ENCODE peak calls at places on chromosomes 11 and 22, in eight cellular contexts. One of them, this sample, is unnamed.

GRCh38 chr11:66006891-66007176 is 4.5 kb downstream of the BANF1 start:
- DNase-seq in HCT116: no peak
- DNase-seq in kidney: no peak
- DNase-seq in cardiac muscle cell: no peak
- DNase-seq in tibial nerve: no peak
- DNase-seq in spleen: no peak
- DNase-seq in fibroblast of pulmonary artery: no peak
- DNase-seq in WTC11: no peak
- DNase-seq in this sample: no peak

GRCh38 chr22:18968011-18968749 is 32.1 kb upstream of the PRODH start:
- DNase-seq in HCT116: no peak
- DNase-seq in kidney: peak
- DNase-seq in cardiac muscle cell: peak
- DNase-seq in tibial nerve: no peak
- DNase-seq in spleen: no peak
- DNase-seq in fibroblast of pulmonary artery: peak
- DNase-seq in WTC11: peak
- DNase-seq in this sample: peak

GRCh38 chr11:130315354-130315970 is 745 bp upstream of the ZBTB44 start:
- DNase-seq in HCT116: no peak
- DNase-seq in kidney: peak
- DNase-seq in cardiac muscle cell: peak
- DNase-seq in tibial nerve: no peak
- DNase-seq in spleen: peak
- DNase-seq in fibroblast of pulmonary artery: no peak
- DNase-seq in WTC11: peak
- DNase-seq in this sample: no peak

GRCh38 chr22:19431641-19432091 is at the start of gene HIRA:
- DNase-seq in HCT116: peak
- DNase-seq in kidney: peak
- DNase-seq in cardiac muscle cell: peak
- DNase-seq in tibial nerve: peak
- DNase-seq in spleen: peak
- DNase-seq in fibroblast of pulmonary artery: peak
- DNase-seq in WTC11: peak
- DNase-seq in this sample: peak

GRCh38 chr22:49247194-49247924 is 580.3 kb downstream of the BRD1 start:
- DNase-seq in HCT116: no peak
- DNase-seq in kidney: no peak
- DNase-seq in cardiac muscle cell: no peak
- DNase-seq in tibial nerve: no peak
- DNase-seq in spleen: no peak
- DNase-seq in fibroblast of pulmonary artery: no peak
- DNase-seq in WTC11: no peak
- DNase-seq in this sample: no peak

GRCh38 chr11:78194490-78194889 is 5.8 kb downstream of the USP35 start:
- DNase-seq in HCT116: no peak
- DNase-seq in kidney: no peak
- DNase-seq in cardiac muscle cell: no peak
- DNase-seq in tibial nerve: no peak
- DNase-seq in spleen: no peak
- DNase-seq in fibroblast of pulmonary artery: no peak
- DNase-seq in WTC11: no peak
- DNase-seq in this sample: no peak

GRCh38 chr11:67648140-67648795 is 2.3 kb downstream of the ACY3 start:
- DNase-seq in HCT116: peak
- DNase-seq in kidney: no peak
- DNase-seq in cardiac muscle cell: no peak
- DNase-seq in tibial nerve: no peak
- DNase-seq in spleen: peak
- DNase-seq in fibroblast of pulmonary artery: no peak
- DNase-seq in WTC11: peak
- DNase-seq in this sample: no peak

GRCh38 chr11:4095509-4096230 is 1.1 kb downstream of the RRM1 start:
- DNase-seq in HCT116: no peak
- DNase-seq in kidney: no peak
- DNase-seq in cardiac muscle cell: peak
- DNase-seq in tibial nerve: no peak
- DNase-seq in spleen: no peak
- DNase-seq in fibroblast of pulmonary artery: peak
- DNase-seq in WTC11: no peak
- DNase-seq in this sample: no peak

GRCh38 chr11:46916669-46917108 is 1.7 kb downstream of the LRP4 start:
- DNase-seq in HCT116: no peak
- DNase-seq in kidney: peak
- DNase-seq in cardiac muscle cell: peak
- DNase-seq in tibial nerve: no peak
- DNase-seq in spleen: no peak
- DNase-seq in fibroblast of pulmonary artery: peak
- DNase-seq in WTC11: peak
- DNase-seq in this sample: peak

GRCh38 chr11:36048496-36049247 is 104.8 kb downstream of the LDLRAD3 start:
- DNase-seq in HCT116: no peak
- DNase-seq in kidney: no peak
- DNase-seq in cardiac muscle cell: peak
- DNase-seq in tibial nerve: no peak
- DNase-seq in spleen: no peak
- DNase-seq in fibroblast of pulmonary artery: no peak
- DNase-seq in WTC11: no peak
- DNase-seq in this sample: no peak

GRCh38 chr11:35267504-35267903 is 128.5 kb downstream of the CD44 start:
- DNase-seq in HCT116: no peak
- DNase-seq in kidney: no peak
- DNase-seq in cardiac muscle cell: peak
- DNase-seq in tibial nerve: no peak
- DNase-seq in spleen: no peak
- DNase-seq in fibroblast of pulmonary artery: peak
- DNase-seq in WTC11: no peak
- DNase-seq in this sample: no peak

GRCh38 chr11:103547009-103547408 is 437.8 kb downstream of the DYNC2H1 start:
- DNase-seq in HCT116: no peak
- DNase-seq in kidney: no peak
- DNase-seq in cardiac muscle cell: no peak
- DNase-seq in tibial nerve: no peak
- DNase-seq in spleen: no peak
- DNase-seq in fibroblast of pulmonary artery: no peak
- DNase-seq in WTC11: no peak
- DNase-seq in this sample: no peak

GRCh38 chr11:3230636-3231549 is 1.3 kb downstream of the MRGPRE start:
- DNase-seq in HCT116: no peak
- DNase-seq in kidney: no peak
- DNase-seq in cardiac muscle cell: no peak
- DNase-seq in tibial nerve: no peak
- DNase-seq in spleen: no peak
- DNase-seq in fibroblast of pulmonary artery: no peak
- DNase-seq in WTC11: no peak
- DNase-seq in this sample: no peak

GRCh38 chr11:58039589-58039988 is 8.8 kb downstream of the OR6Q1 start:
- DNase-seq in HCT116: no peak
- DNase-seq in kidney: no peak
- DNase-seq in cardiac muscle cell: no peak
- DNase-seq in tibial nerve: no peak
- DNase-seq in spleen: no peak
- DNase-seq in fibroblast of pulmonary artery: no peak
- DNase-seq in WTC11: no peak
- DNase-seq in this sample: no peak

GRCh38 chr22:31344369-31345330 is 1.5 kb downstream of the PATZ1 start:
- DNase-seq in HCT116: no peak
- DNase-seq in kidney: peak
- DNase-seq in cardiac muscle cell: peak
- DNase-seq in tibial nerve: peak
- DNase-seq in spleen: peak
- DNase-seq in fibroblast of pulmonary artery: peak
- DNase-seq in WTC11: peak
- DNase-seq in this sample: no peak

GRCh38 chr11:17668166-17668565 is 51.2 kb upstream of the MYOD1 start:
- DNase-seq in HCT116: no peak
- DNase-seq in kidney: no peak
- DNase-seq in cardiac muscle cell: no peak
- DNase-seq in tibial nerve: no peak
- DNase-seq in spleen: no peak
- DNase-seq in fibroblast of pulmonary artery: no peak
- DNase-seq in WTC11: no peak
- DNase-seq in this sample: no peak

GRCh38 chr11:111605681-111606080 is 3.4 kb downstream of the SIK2 start:
- DNase-seq in HCT116: no peak
- DNase-seq in kidney: no peak
- DNase-seq in cardiac muscle cell: no peak
- DNase-seq in tibial nerve: no peak
- DNase-seq in spleen: no peak
- DNase-seq in fibroblast of pulmonary artery: no peak
- DNase-seq in WTC11: no peak
- DNase-seq in this sample: no peak

DNA sequence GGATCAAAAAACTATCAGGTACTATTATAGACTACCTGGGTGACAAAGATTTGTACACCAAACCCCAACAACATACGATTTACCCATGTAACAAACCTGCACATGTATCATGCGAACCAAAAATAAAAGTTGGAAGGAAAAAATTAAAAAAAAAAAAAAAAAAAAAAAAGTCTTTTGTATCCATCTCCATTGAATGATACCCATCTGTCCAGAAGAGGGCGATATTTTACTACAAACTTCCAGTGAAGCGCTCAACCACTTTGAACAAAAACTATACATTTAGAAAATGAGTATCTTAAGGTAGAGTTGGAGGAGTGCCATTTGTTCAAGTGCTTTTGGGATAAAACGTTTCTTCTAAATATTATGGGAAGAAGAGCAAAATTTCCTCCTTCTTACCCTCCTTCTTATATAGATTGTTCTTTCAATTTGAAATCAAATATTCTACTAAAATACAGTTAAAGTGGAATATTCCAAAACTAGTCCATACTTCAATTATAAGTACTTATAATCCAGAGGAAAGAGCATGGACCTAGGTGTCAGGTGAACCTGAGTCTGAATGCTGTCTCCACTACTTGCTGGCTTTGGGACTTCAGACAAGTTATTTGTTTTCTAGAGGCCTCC is 23.3 kb downstream of the ARL14EP start:
- DNase-seq in HCT116: peak
- DNase-seq in kidney: no peak
- DNase-seq in cardiac muscle cell: peak
- DNase-seq in tibial nerve: no peak
- DNase-seq in spleen: no peak
- DNase-seq in fibroblast of pulmonary artery: peak
- DNase-seq in WTC11: no peak
- DNase-seq in this sample: no peak
- TF ChIP-seq CTCF in HCT116: peak
- TF ChIP-seq CTCF in kidney: peak
- TF ChIP-seq CTCF in cardiac muscle cell: peak
- TF ChIP-seq CTCF in tibial nerve: peak
- TF ChIP-seq CTCF in spleen: peak
- TF ChIP-seq CTCF in fibroblast of pulmonary artery: peak
- TF ChIP-seq CTCF in WTC11: peak
- TF ChIP-seq CTCF in this sample: peak

DNA sequence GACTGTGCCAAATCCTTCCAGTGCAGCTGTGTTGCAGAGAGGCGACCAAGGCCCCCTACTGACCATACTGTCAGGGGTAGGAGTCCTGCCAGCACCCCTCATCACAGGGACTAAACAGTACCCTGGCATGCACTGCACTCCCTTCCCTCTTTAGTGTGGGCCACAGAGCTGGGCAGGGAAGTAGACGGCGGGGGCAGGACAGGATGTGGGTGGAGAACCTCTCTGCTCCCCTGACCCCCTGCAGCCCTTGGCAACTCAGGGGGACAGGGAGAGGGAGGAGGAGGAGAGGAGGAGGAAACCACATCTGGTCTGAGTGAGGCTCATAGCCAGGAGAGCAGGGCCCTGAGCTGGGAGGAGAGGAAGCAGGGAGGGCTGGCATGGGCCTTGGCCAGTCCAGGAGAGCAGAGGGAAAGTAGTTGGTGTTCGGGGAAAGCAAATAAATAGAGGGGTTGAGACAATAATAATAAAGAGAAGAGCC is 61.7 kb downstream of the RPUSD4 start:
- DNase-seq in HCT116: no peak
- DNase-seq in kidney: no peak
- DNase-seq in cardiac muscle cell: peak
- DNase-seq in tibial nerve: no peak
- DNase-seq in spleen: peak
- DNase-seq in fibroblast of pulmonary artery: no peak
- DNase-seq in WTC11: no peak
- DNase-seq in this sample: no peak
- TF ChIP-seq CTCF in HCT116: no peak
- TF ChIP-seq CTCF in kidney: no peak
- TF ChIP-seq CTCF in cardiac muscle cell: peak
- TF ChIP-seq CTCF in tibial nerve: no peak
- TF ChIP-seq CTCF in spleen: no peak
- TF ChIP-seq CTCF in fibroblast of pulmonary artery: no peak
- TF ChIP-seq CTCF in WTC11: no peak
- TF ChIP-seq CTCF in this sample: no peak

GRCh38 chr11:12961615-12962014 is 47.5 kb upstream of the RASSF10 start:
- DNase-seq in HCT116: no peak
- DNase-seq in kidney: no peak
- DNase-seq in cardiac muscle cell: peak
- DNase-seq in tibial nerve: no peak
- DNase-seq in spleen: no peak
- DNase-seq in fibroblast of pulmonary artery: peak
- DNase-seq in WTC11: no peak
- DNase-seq in this sample: no peak
- TF ChIP-seq CTCF in HCT116: peak
- TF ChIP-seq CTCF in kidney: no peak
- TF ChIP-seq CTCF in cardiac muscle cell: peak
- TF ChIP-seq CTCF in tibial nerve: no peak
- TF ChIP-seq CTCF in spleen: no peak
- TF ChIP-seq CTCF in fibroblast of pulmonary artery: peak
- TF ChIP-seq CTCF in WTC11: no peak
- TF ChIP-seq CTCF in this sample: no peak

DNA sequence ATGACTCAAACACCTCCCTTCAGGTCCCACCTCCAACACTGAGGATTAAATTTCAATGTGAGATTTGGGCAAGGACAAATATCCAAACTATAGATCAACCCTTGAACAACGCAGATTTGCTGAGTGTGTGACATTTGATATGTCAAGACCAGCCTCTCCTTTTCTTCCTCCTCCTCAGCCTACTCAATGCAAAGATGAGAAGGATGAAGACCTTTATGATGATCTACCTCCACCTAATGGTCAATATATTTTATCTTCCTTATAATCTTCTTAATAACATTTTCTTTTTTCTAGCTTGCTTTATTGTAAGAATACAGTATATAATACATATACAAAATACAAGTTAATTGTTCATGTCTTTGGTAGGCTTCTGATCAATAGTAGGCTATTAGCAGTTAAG is 67.5 kb upstream of the MPPED2 start:
- DNase-seq in HCT116: no peak
- DNase-seq in kidney: no peak
- DNase-seq in cardiac muscle cell: no peak
- DNase-seq in tibial nerve: no peak
- DNase-seq in spleen: no peak
- DNase-seq in fibroblast of pulmonary artery: no peak
- DNase-seq in WTC11: no peak
- DNase-seq in this sample: no peak
- TF ChIP-seq CTCF in HCT116: no peak
- TF ChIP-seq CTCF in kidney: no peak
- TF ChIP-seq CTCF in cardiac muscle cell: no peak
- TF ChIP-seq CTCF in tibial nerve: no peak
- TF ChIP-seq CTCF in spleen: no peak
- TF ChIP-seq CTCF in fibroblast of pulmonary artery: no peak
- TF ChIP-seq CTCF in WTC11: no peak
- TF ChIP-seq CTCF in this sample: no peak

GRCh38 chr22:21974058-21974649 is 8.4 kb downstream of the TOP3B start:
- DNase-seq in HCT116: no peak
- DNase-seq in kidney: no peak
- DNase-seq in cardiac muscle cell: no peak
- DNase-seq in tibial nerve: no peak
- DNase-seq in spleen: no peak
- DNase-seq in fibroblast of pulmonary artery: no peak
- DNase-seq in WTC11: no peak
- DNase-seq in this sample: no peak
- TF ChIP-seq CTCF in HCT116: no peak
- TF ChIP-seq CTCF in kidney: no peak
- TF ChIP-seq CTCF in cardiac muscle cell: no peak
- TF ChIP-seq CTCF in tibial nerve: no peak
- TF ChIP-seq CTCF in spleen: no peak
- TF ChIP-seq CTCF in fibroblast of pulmonary artery: no peak
- TF ChIP-seq CTCF in WTC11: no peak
- TF ChIP-seq CTCF in this sample: no peak